ENCODE peak calls at places on chromosome 9, in ten cellular contexts. Y is HepG2, O is A549, Q is breast epithelium, W is NB4, S is transverse colon, F is sigmoid colon, A is lower leg skin, R is uterus, B is IMR-90. J is an unnamed sample.

GRCh38 chr9:130333041-130334040 is 67.8 kb downstream of the HMCN2 start:
- DNase-seq in S (no peak), Y (no peak), Q (no peak), W (peak), F (peak), B (peak), O (no peak), R (no peak), A (no peak), J (no peak)

GRCh38 chr9:73270967-73271722 is 119.5 kb downstream of the ANXA1 start:
- DNase-seq in Q (no peak), F (no peak), R (no peak), B (peak), O (peak), A (no peak), S (no peak), W (peak), Y (peak), J (no peak)

GRCh38 chr9:136520053-136520540 is 25.8 kb downstream of the NOTCH1 start:
- DNase-seq in Y (peak), Q (no peak), B (no peak), A (no peak), O (peak), W (no peak), F (no peak), S (peak), R (no peak), J (no peak)

GRCh38 chr9:125472926-125473701 is 211.5 kb downstream of the GAPVD1 start:
- DNase-seq in S (no peak), A (no peak), O (no peak), F (peak), Q (no peak), B (peak), R (peak), Y (peak), W (no peak), J (no peak)

GRCh38 chr9:35905912-35906679 is at the start of gene HRCT1:
- DNase-seq in S (peak), Q (peak), W (no peak), O (peak), A (peak), R (peak), Y (peak), B (peak), F (peak), J (peak)

GRCh38 chr9:32581512-32582143 is 8.7 kb upstream of the NDUFB6 start:
- DNase-seq in F (no peak), A (no peak), O (peak), R (peak), Q (no peak), B (peak), S (no peak), W (peak), Y (peak), J (no peak)

GRCh38 chr9:25703826-25704357 is 25.6 kb upstream of the TUSC1 start:
- DNase-seq in W (no peak), O (no peak), A (no peak), F (no peak), Q (no peak), R (no peak), B (peak), S (no peak), Y (no peak), J (no peak)

GRCh38 chr9:89923961-89924504 is 319.2 kb downstream of the GADD45G start:
- DNase-seq in F (no peak), B (no peak), O (no peak), W (peak), A (no peak), Y (peak), S (no peak), Q (no peak), R (no peak), J (no peak)

GRCh38 chr9:129647635-129648034 is 5.7 kb upstream of the ASB6 start:
- DNase-seq in F (no peak), W (no peak), R (no peak), S (no peak), B (no peak), A (no peak), O (no peak), Y (no peak), Q (no peak), J (no peak)

GRCh38 chr9:136088481-136088938 is 6.6 kb downstream of the NACC2 start:
- DNase-seq in R (no peak), A (no peak), W (no peak), Y (no peak), S (no peak), F (no peak), B (no peak), Q (no peak), O (no peak), J (no peak)

GRCh38 chr9:90870646-90871326 is 69.2 kb downstream of the SYK start:
- DNase-seq in W (peak), O (peak), F (no peak), B (peak), S (peak), Y (peak), R (peak), A (no peak), Q (no peak), J (no peak)

GRCh38 chr9:129107651-129108050 is 2.9 kb downstream of the CRAT start:
- DNase-seq in F (no peak), S (no peak), Y (no peak), O (no peak), B (no peak), Q (no peak), A (no peak), W (no peak), R (no peak), J (peak)

GRCh38 chr9:33161011-33161588 is 6.0 kb downstream of the B4GALT1 start:
- DNase-seq in B (peak), R (peak), A (no peak), Y (no peak), O (peak), Q (no peak), S (peak), W (peak), F (peak), J (no peak)

GRCh38 chr9:9855503-9856078 is 757.2 kb downstream of the PTPRD start:
- DNase-seq in F (no peak), S (no peak), R (no peak), O (no peak), Q (no peak), W (no peak), B (no peak), Y (no peak), A (no peak), J (no peak)

GRCh38 chr9:16598316-16598715 is 272.2 kb downstream of the BNC2 start:
- DNase-seq in O (no peak), W (no peak), S (no peak), R (no peak), F (no peak), Y (no peak), B (peak), Q (no peak), A (no peak), J (no peak)

GRCh38 chr9:33044162-33044673 is 19.1 kb downstream of the DNAJA1 start:
- DNase-seq in O (peak), Y (no peak), F (peak), S (peak), W (peak), Q (peak), A (peak), B (peak), R (peak), J (peak)

GRCh38 chr9:136047076-136047774 is 47.9 kb downstream of the NACC2 start:
- DNase-seq in A (no peak), F (peak), B (no peak), W (peak), S (no peak), Y (no peak), O (no peak), R (no peak), Q (no peak), J (peak)

GRCh38 chr9:93686127-93686879 is 109.9 kb downstream of the PHF2 start:
- DNase-seq in Y (no peak), B (no peak), A (no peak), F (no peak), S (no peak), Q (peak), O (no peak), W (no peak), R (no peak), J (no peak)

GRCh38 chr9:4929917-4930316 is 55.2 kb upstream of the JAK2 start:
- DNase-seq in Y (peak), S (no peak), F (no peak), A (no peak), O (no peak), W (no peak), B (peak), Q (no peak), R (no peak), J (no peak)

GRCh38 chr9:112074250-112075008 is 100.7 kb downstream of the SUSD1 start:
- DNase-seq in R (peak), S (peak), F (peak), B (peak), W (peak), Y (peak), Q (no peak), A (peak), O (peak), J (peak)

GRCh38 chr9:135712571-135713295 is 10.7 kb downstream of the KCNT1 start:
- DNase-seq in R (no peak), W (no peak), O (no peak), Q (no peak), F (no peak), B (no peak), S (no peak), A (no peak), Y (no peak), J (no peak)

GRCh38 chr9:79300153-79300552 is 271.6 kb upstream of the TLE4 start:
- DNase-seq in F (no peak), R (no peak), Y (no peak), Q (no peak), O (no peak), B (no peak), S (no peak), A (no peak), W (no peak), J (no peak)

GRCh38 chr9:108756746-108757490 is 98.9 kb downstream of the ACTL7B start:
- DNase-seq in A (no peak), F (no peak), O (no peak), S (no peak), Q (no peak), R (no peak), Y (peak), B (no peak), W (no peak), J (peak)

GRCh38 chr9:68690088-68690487 is 15.0 kb upstream of the PIP5K1B start:
- DNase-seq in Y (no peak), O (no peak), Q (no peak), S (no peak), W (no peak), R (peak), B (no peak), F (no peak), A (no peak), J (peak)

GRCh38 chr9:136354592-136355085 is 8.9 kb downstream of the DNLZ start:
- DNase-seq in Y (no peak), R (peak), B (peak), F (peak), A (no peak), O (peak), S (peak), W (no peak), Q (no peak), J (no peak)

GRCh38 chr9:108766786-108767185 is 89.0 kb downstream of the ACTL7B start:
- DNase-seq in Y (no peak), F (no peak), O (no peak), R (no peak), S (no peak), A (no peak), Q (no peak), W (no peak), B (no peak), J (no peak)

GRCh38 chr9:124399999-124400940 is 15.0 kb downstream of the PSMB7 start:
- DNase-seq in S (no peak), Y (no peak), W (no peak), F (no peak), Q (no peak), A (no peak), B (peak), O (no peak), R (no peak), J (no peak)

GRCh38 chr9:5437254-5438216 is at the start of gene PLGRKT:
- DNase-seq in S (peak), W (peak), A (peak), B (peak), Q (peak), O (peak), F (peak), Y (peak), R (peak), J (peak)

GRCh38 chr9:94903961-94904421 is 177.5 kb downstream of the AOPEP start:
- DNase-seq in Y (no peak), F (no peak), B (peak), W (no peak), O (peak), R (no peak), A (peak), Q (no peak), S (no peak), J (no peak)

GRCh38 chr9:18662320-18662719 is 188.4 kb downstream of the ADAMTSL1 start:
- DNase-seq in Y (no peak), Q (no peak), W (no peak), S (no peak), A (no peak), O (no peak), B (no peak), R (no peak), F (no peak), J (no peak)

GRCh38 chr9:113520109-113520642 is 56.6 kb downstream of the RGS3 start:
- DNase-seq in B (peak), R (no peak), S (peak), A (no peak), O (peak), F (no peak), Q (no peak), W (no peak), Y (no peak), J (no peak)

GRCh38 chr9:103372828-103373227 is 377.7 kb downstream of the CYLC2 start:
- DNase-seq in W (no peak), S (no peak), A (no peak), F (no peak), O (no peak), Q (no peak), R (no peak), B (no peak), Y (no peak), J (peak)

DNA sequence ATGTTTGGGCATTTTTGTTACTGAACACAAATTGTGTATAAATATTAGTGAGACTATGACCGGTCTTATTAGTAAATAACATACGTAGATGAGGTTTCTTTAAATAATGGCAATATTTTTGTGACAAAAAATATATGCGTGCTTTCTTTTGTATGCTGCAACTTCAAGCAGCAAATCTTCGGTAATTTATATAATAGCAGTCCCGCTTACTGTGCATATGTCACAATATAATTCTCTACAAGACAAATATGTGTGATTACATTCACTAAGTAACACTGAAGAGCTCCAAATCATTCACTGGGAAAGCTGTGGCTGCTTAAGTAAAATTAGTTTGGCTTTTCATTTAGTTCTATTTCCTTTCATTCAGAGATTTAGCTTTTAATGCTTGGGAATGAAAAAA is 376.0 kb downstream of the CYLC2 start:
- DNase-seq in F (no peak), A (no peak), B (no peak), Y (no peak), W (no peak), S (no peak), R (no peak), Q (no peak), O (no peak), J (no peak)
- TF ChIP-seq POLR2A in F (no peak), A (no peak), B (no peak), Y (no peak), W (no peak), S (no peak), R (no peak), Q (no peak), O (no peak), J (no peak)

DNA sequence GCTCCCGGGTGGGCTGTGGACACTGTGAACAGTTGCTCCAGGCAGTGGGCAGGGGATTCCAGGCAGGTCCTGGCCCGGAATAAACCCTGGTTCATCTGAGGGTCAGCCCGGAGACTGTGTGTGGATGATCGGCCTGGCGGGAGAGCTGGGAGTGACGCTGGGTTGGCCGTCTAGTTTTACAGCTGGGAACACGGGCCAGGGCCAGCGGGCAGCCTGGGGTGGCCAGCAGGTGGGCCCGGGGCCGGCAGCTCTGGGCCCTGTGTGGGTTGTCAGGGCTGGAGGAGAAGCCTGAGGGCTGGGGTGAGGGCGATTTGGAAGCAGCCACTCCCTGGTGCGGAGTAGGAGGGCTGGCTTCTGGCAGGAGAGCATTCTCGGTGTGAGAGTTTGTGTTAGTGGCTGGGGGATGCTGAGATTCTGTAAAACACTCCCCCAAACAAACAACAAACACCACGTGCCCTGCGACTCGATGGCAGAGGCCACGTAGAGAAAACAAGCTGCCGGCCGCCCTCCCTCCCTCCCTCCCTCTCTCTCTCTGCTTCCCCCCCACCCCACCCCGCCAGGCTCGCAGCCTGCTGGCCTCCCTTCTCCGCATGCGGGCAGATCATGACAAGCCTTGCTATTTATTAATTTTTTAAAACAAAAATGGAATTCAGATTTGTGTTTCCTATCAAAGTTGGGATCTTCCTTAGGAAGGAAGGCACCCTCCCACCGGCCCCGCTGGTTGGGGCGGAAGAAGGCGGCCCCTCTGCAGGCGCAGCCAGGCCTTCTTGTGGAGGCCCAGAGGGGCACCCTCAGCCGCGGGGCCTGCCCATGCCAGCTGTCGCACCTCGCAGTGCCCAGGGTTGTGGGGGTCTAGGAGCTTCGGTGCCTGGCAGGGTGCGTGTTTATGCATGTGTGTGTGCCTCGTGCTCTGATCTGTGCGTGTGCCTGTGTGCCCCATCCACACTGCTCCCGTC is 49.5 kb downstream of the RXRA start:
- DNase-seq in A (no peak), Q (no peak), R (no peak), W (peak), Y (no peak), F (peak), O (peak), B (no peak), S (no peak), J (no peak)
- TF ChIP-seq POLR2A in A (no peak), Q (no peak), R (no peak), W (no peak), Y (no peak), F (no peak), O (no peak), B (no peak), S (no peak), J (no peak)

DNA sequence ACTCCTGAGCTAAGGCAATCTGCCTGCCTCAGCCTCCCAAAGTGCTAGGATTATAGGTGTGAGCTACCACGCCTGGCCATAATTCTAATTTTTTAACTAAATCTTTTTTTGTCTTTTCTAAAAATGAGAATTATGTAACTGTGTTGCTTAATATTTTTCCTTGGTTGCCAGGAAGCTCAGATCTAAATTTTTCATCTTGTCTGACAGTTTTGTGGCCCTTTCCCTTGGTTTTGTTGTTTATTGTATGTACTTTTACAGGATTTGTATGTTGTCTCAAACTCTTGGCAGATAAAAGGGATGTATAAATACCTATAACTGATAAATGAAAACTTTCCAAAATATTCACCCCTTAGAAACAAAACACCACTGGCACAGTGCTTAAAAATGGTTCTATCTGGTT is 88.2 kb upstream of the KLF9 start:
- DNase-seq in A (no peak), R (no peak), W (no peak), B (no peak), Q (no peak), S (no peak), F (no peak), O (no peak), Y (no peak), J (no peak)
- TF ChIP-seq POLR2A in A (no peak), R (no peak), W (no peak), B (no peak), Q (no peak), S (no peak), F (no peak), O (no peak), Y (no peak), J (no peak)

GRCh38 chr9:34510506-34511159 is 12.2 kb downstream of the ENHO start:
- DNase-seq in S (no peak), B (no peak), A (no peak), W (no peak), O (no peak), Q (no peak), Y (no peak), R (no peak), F (peak), J (no peak)

GRCh38 chr9:34508463-34508862 is 14.3 kb downstream of the ENHO start:
- DNase-seq in W (no peak), O (no peak), Q (no peak), A (no peak), S (no peak), Y (no peak), B (no peak), F (peak), R (peak), J (no peak)

GRCh38 chr9:34508951-34509350 is 13.8 kb downstream of the ENHO start:
- DNase-seq in W (no peak), R (peak), A (no peak), F (peak), Y (no peak), O (no peak), B (no peak), Q (no peak), S (no peak), J (no peak)

GRCh38 chr9:34511160-34511513 is 11.7 kb downstream of the ENHO start:
- DNase-seq in Q (no peak), B (no peak), S (no peak), W (no peak), O (no peak), R (no peak), Y (no peak), A (no peak), F (peak), J (no peak)

GRCh38 chr9:34510032-34510431 is 12.8 kb downstream of the ENHO start:
- DNase-seq in W (no peak), Q (no peak), O (no peak), F (peak), Y (no peak), R (no peak), B (no peak), S (no peak), A (no peak), J (no peak)
- TF ChIP-seq POLR2A in W (no peak), Q (no peak), O (no peak), F (no peak), Y (no peak), R (no peak), B (no peak), S (no peak), A (no peak), J (no peak)

J was measured in upper lobe of left lung.